ENCODE peak calls at places on chromosomes 2 and 18, in seven cellular contexts. I, Z, K, D, C, V and G are unnamed samples.

GRCh38 chr2:54763636-54764291 is 40.3 kb downstream of the EML6 start:
- DNase-seq in C (no peak), K (no peak), Z (no peak), V (peak), I (peak), D (no peak), G (peak)

GRCh38 chr2:241501099-241501541 is 7.3 kb downstream of the STK25 start:
- DNase-seq in V (no peak), C (no peak), K (no peak), Z (no peak), I (no peak), D (peak), G (no peak)

GRCh38 chr18:72541871-72542690 is 2.1 kb downstream of the CBLN2 start:
- DNase-seq in C (no peak), D (no peak), V (peak), I (peak), Z (no peak), K (no peak), G (no peak)

GRCh38 chr2:233193738-233194137 is 57.7 kb upstream of the ATG16L1 start:
- DNase-seq in V (no peak), I (no peak), D (no peak), C (no peak), K (no peak), Z (no peak), G (no peak)

GRCh38 chr18:11276678-11277077 is 127.3 kb upstream of the PIEZO2 start:
- DNase-seq in K (no peak), D (no peak), C (no peak), I (no peak), Z (no peak), V (no peak), G (no peak)

GRCh38 chr2:25437881-25438662 is 96.3 kb upstream of the DNMT3A start:
- DNase-seq in V (no peak), D (no peak), K (no peak), I (no peak), C (no peak), Z (no peak), G (no peak)

GRCh38 chr2:171595456-171595855 is 73.2 kb downstream of the CYBRD1 start:
- DNase-seq in K (no peak), I (no peak), Z (no peak), V (no peak), D (no peak), C (peak), G (no peak)

GRCh38 chr2:105765415-105766299 is 20.9 kb downstream of the NCK2 start:
- DNase-seq in Z (peak), I (no peak), V (no peak), K (no peak), D (no peak), C (no peak), G (no peak)

GRCh38 chr18:64966667-64967066 is 784.1 kb upstream of the CDH7 start:
- DNase-seq in Z (no peak), D (peak), V (no peak), K (no peak), I (peak), C (no peak), G (no peak)

GRCh38 chr2:239378021-239378917 is 22.6 kb downstream of the HDAC4 start:
- DNase-seq in Z (no peak), I (no peak), K (no peak), V (no peak), D (no peak), C (no peak), G (no peak)

GRCh38 chr2:32360416-32360815 is 3.6 kb downstream of the BIRC6 start:
- DNase-seq in D (no peak), I (no peak), K (peak), V (no peak), Z (no peak), C (peak), G (no peak)
- H3K4me3 ChIP-seq in D (no peak), I (no peak), K (no peak), V (no peak), Z (no peak), C (no peak), G (no peak)

GRCh38 chr2:160062283-160063005 is at the start of gene PLA2R1:
- DNase-seq in C (peak), I (peak), K (peak), Z (no peak), D (peak), V (no peak), G (no peak)
- H3K4me3 ChIP-seq in C (peak), I (peak), K (peak), Z (no peak), D (peak), V (no peak), G (no peak)

GRCh38 chr2:120887844-120888243 is 152.2 kb downstream of the GLI2 start:
- DNase-seq in V (no peak), I (no peak), D (no peak), C (no peak), K (no peak), Z (no peak), G (no peak)

GRCh38 chr2:120885749-120886148 is 150.1 kb downstream of the GLI2 start:
- DNase-seq in V (no peak), Z (no peak), C (no peak), I (no peak), D (no peak), K (no peak), G (no peak)

GRCh38 chr2:120886534-120886961 is 150.9 kb downstream of the GLI2 start:
- DNase-seq in K (no peak), I (no peak), V (no peak), D (no peak), Z (no peak), C (no peak), G (no peak)

GRCh38 chr2:120888851-120889250 is 153.2 kb downstream of the GLI2 start:
- DNase-seq in Z (no peak), V (no peak), K (no peak), I (no peak), D (no peak), C (no peak), G (no peak)

DNA sequence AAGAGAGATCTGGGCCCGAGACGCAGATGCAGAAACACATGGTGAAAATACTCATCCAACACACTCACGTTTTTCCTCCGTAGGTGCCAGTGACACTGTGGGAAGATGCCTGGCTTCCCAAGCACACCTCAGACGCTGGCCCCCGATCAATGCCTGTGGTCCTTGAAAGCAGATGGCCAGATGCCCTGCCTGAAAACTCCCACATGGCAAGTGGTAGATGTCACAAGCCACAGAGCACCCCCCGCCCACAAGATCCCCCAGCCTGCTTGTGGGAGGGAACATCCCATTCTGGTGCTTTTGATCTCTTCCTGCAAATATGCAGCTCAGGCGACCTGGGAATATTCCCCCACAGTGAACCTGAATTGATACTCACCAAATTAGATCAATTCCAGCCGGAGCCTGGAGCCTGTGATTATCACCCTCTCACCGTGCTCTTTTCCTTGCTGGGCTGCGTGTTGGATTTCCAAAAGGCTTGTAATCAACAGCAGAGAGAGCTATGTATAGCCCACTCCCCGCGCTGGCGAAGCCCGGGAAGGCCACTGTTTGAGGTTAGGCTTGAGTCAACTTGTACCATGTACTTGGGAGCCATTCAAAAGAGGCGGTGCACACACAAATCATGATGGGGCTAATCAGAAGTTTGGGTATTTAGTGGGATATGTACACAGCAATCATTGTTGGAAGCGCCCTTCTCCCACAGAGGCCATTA is 151.5 kb downstream of the GLI2 start:
- DNase-seq in Z (no peak), C (no peak), D (no peak), K (no peak), I (no peak), V (no peak), G (no peak)
- H3K4me3 ChIP-seq in Z (no peak), C (no peak), D (no peak), K (no peak), I (no peak), V (no peak), G (no peak)

GRCh38 chr2:97913846-97914245 is 81.9 kb downstream of the TMEM131 start:
- DNase-seq in C (no peak), I (no peak), V (no peak), D (no peak), Z (no peak), K (no peak), G (peak)
- H3K4me3 ChIP-seq in C (no peak), I (no peak), V (no peak), D (no peak), Z (no peak), K (no peak), G (no peak)

DNA sequence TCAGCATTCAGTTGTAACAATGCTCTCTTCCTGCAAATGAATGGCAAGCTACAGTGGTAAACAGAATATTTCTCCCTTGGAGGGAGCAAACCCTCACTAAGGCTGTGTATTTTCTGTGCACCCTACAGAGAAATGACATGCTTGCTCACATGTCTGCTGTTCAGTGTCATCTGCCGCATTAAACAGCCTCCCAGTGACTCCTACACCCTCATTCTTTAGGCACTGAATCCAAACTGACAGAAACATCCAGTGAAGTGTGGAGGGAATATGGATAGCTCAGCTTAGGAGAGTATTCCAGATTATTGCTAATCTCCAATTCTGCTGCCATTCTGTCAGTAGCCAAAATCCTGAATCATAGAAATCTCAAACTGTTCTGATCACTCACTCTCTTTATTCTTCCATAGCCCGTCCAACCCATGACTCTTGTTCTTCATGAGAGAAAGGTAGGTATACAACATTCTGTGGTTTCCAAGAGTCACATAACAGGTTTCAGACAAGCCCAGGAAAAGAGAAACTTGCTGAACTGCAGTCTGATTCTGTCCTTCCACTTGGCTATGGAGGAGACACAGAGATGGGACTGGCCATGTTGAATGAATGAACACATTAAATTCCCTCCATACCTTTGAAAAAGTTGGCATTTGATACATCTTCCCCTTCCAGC is 880.0 kb upstream of the CELF4 start:
- DNase-seq in Z (no peak), V (no peak), D (no peak), K (no peak), C (no peak), I (no peak), G (no peak)
- H3K4me3 ChIP-seq in Z (no peak), V (no peak), D (no peak), K (no peak), C (no peak), I (no peak), G (no peak)

GRCh38 chr2:221289846-221290245 is 282.3 kb downstream of the EPHA4 start:
- DNase-seq in V (no peak), C (no peak), I (no peak), K (no peak), Z (no peak), D (no peak), G (no peak)

GRCh38 chr2:221285156-221285555 is 286.9 kb downstream of the EPHA4 start:
- DNase-seq in K (no peak), V (no peak), I (no peak), C (no peak), D (no peak), Z (no peak), G (no peak)

GRCh38 chr2:221293949-221294736 is 278.0 kb downstream of the EPHA4 start:
- DNase-seq in C (no peak), Z (no peak), K (no peak), I (peak), V (no peak), D (no peak), G (no peak)

GRCh38 chr2:221283896-221284295 is 288.2 kb downstream of the EPHA4 start:
- DNase-seq in I (no peak), V (no peak), C (no peak), D (no peak), Z (no peak), K (no peak), G (no peak)

DNA sequence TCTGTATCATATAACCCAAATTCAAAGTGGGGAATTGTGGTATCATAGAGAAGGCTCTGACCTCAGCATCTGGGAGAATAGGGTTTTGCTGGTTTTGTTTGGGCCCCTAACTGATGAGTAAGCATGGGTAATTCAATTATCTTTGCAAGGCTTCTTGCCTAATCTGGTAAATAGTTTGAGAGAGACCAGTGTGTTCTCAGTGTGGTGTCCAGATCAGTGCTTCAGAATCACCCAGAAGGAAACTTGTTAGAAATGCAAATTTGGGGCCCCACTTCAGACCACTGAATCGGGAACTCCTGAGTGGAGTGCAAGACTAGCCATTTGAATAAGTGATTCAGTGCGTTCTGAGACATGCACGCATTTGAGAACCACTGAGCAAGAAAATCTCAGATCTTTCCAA is 282.7 kb downstream of the EPHA4 start:
- DNase-seq in D (no peak), C (peak), K (no peak), Z (no peak), V (no peak), I (peak), G (no peak)
- H3K4me3 ChIP-seq in D (no peak), C (no peak), K (no peak), Z (no peak), V (no peak), I (no peak), G (no peak)